ENCODE peak calls at places on chromosomes 2 and 18, in six cellular contexts. R is A549, F is esophagus squamous epithelium, W is body of pancreas, D is IMR-90, K is ovary. P is an unnamed sample.

GRCh38 chr18:10736984-10737383 is 211.2 kb downstream of the NAPG start:
- DNase-seq in R (no peak), F (no peak), D (no peak), K (no peak), W (no peak), P (no peak)

GRCh38 chr2:171008550-171009205 is 79.6 kb downstream of the GORASP2 start:
- DNase-seq in K (no peak), F (no peak), W (no peak), R (no peak), D (no peak), P (no peak)

GRCh38 chr2:126359494-126359893 is 296.5 kb upstream of the GYPC start:
- DNase-seq in F (no peak), D (peak), W (no peak), R (peak), K (no peak), P (no peak)

GRCh38 chr2:66885775-66886402 is 451.0 kb downstream of the MEIS1 start:
- DNase-seq in K (no peak), D (peak), F (no peak), W (no peak), R (no peak), P (no peak)

GRCh38 chr18:23588836-23589560 is 2.7 kb upstream of the NPC1 start:
- DNase-seq in W (no peak), D (no peak), R (no peak), F (no peak), K (no peak), P (no peak)

GRCh38 chr18:39455300-39455699 is 1889.7 kb upstream of the CELF4 start:
- DNase-seq in F (no peak), K (no peak), W (peak), D (peak), R (peak), P (no peak)

GRCh38 chr2:119126650-119127049 is 31.9 kb downstream of the C1QL2 start:
- DNase-seq in K (no peak), D (no peak), F (no peak), R (peak), W (no peak), P (peak)

GRCh38 chr2:241678784-241679540 is 7.7 kb downstream of the DTYMK start:
- DNase-seq in W (no peak), K (no peak), R (no peak), D (no peak), F (no peak), P (no peak)

GRCh38 chr2:111205774-111206173 is 85.1 kb downstream of the BCL2L11 start:
- DNase-seq in W (no peak), K (no peak), D (no peak), R (no peak), F (no peak), P (no peak)

GRCh38 chr2:204180671-204181070 is 244.1 kb downstream of the ICOS start:
- DNase-seq in W (no peak), D (no peak), R (no peak), K (no peak), F (no peak), P (no peak)

GRCh38 chr18:26468931-26469340 is 79.4 kb downstream of the KCTD1 start:
- DNase-seq in F (no peak), K (no peak), D (no peak), R (peak), W (peak), P (peak)

GRCh38 chr18:63260075-63260754 is 59.4 kb downstream of the BCL2 start:
- DNase-seq in R (no peak), K (no peak), D (no peak), W (no peak), F (no peak), P (no peak)

GRCh38 chr2:122328811-122329210 is 573.4 kb downstream of the TSN start:
- DNase-seq in D (no peak), W (no peak), F (no peak), K (no peak), R (no peak), P (no peak)

GRCh38 chr18:76449110-76449453 is 46.0 kb downstream of the ZNF516 start:
- DNase-seq in D (no peak), F (no peak), R (no peak), K (peak), W (no peak), P (no peak)

GRCh38 chr18:76518543-76519155 is 23.6 kb upstream of the ZNF516 start:
- DNase-seq in R (no peak), F (no peak), D (peak), K (peak), W (peak), P (peak)

GRCh38 chr2:105674406-105674805 is 70.3 kb upstream of the NCK2 start:
- DNase-seq in K (peak), R (no peak), D (no peak), W (peak), F (no peak), P (no peak)

GRCh38 chr2:187819624-187820023 is 265.4 kb upstream of the TFPI start:
- DNase-seq in R (peak), D (no peak), F (no peak), K (no peak), W (no peak), P (no peak)

GRCh38 chr2:241252778-241253475 is 62.5 kb downstream of the HDLBP start:
- DNase-seq in D (no peak), K (no peak), R (no peak), F (no peak), W (no peak), P (no peak)

GRCh38 chr18:908631-909621 is 4.3 kb downstream of the ADCYAP1 start:
- DNase-seq in R (no peak), W (no peak), K (no peak), F (no peak), D (no peak), P (no peak)

GRCh38 chr2:28437142-28437835 is 44.6 kb downstream of the FOSL2 start:
- DNase-seq in K (peak), D (no peak), F (no peak), W (no peak), R (no peak), P (peak)

DNA sequence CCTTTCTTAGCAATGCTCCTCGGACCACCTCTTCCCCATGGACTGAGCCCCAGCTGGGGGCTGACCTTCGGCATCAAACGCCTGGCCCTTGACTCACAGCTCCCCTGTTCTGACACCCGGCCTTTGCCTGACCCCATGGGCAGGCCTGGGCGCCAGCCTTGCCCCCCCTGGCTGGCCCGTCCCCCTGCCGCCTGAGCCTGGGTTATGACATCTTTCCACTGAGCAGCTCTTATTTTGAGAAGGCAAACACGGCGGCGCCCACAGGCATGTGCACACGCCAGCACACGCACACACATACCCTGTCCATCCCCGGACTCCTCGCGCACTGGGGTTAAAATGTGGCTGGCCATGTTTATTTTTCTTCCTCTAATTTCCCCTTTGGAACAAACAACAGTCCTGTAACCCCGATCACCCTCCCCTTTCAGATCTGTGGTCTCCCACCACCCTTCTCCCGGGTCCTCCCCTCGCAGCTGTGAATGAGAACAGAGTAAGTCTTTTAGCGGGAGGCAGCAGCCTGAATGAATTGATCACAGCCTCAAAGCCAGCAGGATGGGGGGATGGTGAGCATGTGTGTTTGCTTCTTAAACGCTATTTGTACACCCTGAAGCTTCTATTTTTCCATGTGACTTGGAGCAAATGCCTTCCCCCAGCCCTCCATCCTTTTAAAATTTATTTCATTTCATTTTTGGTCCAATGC is 11.8 kb upstream of the ATOH8 start:
- DNase-seq in F (no peak), K (peak), W (peak), R (peak), D (peak), P (peak)
- TF ChIP-seq POLR2A in F (no peak), K (no peak), W (no peak), R (no peak), D (no peak), P (no peak)

DNA sequence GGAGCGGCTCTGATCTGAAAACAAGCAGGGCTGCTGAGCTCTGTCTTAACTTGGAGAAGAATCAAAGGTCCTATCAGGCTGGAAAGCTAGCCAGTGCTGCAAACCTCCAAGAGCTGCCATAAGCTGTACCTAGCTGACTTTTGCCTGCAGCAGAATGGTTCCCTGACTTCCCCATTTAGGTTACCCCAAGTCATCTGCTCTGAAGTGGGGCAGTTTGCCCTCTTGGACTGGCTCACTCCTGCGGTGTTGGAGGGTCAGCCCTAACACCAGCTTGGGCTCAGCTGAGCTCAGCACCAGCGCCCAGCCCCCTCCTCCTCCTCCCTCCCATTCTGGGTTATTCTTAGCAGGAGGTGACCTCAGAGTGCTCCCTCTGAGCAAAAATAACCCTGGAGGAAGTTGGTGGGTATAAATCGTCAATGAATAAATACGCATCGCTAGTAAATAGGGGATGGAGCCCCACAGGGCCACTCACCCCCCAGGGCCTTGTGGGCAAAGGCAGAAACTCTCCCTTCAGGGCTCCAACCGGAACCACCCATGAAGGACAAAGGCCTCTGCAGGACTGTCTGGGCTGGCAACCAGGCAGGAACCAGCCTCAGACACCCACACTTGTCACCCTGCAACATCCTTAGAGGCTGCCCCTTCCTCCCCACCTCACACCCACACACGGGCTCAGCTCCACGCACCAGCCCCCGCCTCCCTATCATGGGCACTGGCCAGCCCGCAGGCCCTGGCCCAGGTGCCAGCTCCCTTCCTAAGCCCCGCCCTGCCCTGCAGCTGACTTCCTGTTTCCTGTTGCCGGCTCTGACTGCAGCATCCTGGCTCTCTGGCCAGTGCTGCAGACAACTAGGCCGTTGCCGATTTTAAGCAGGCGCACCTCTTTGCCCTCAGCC is 46.9 kb downstream of the DNMT3A start:
- DNase-seq in W (peak), D (peak), K (peak), F (peak), R (peak), P (peak)
- TF ChIP-seq CTCF in W (no peak), D (no peak), K (no peak), F (no peak), R (no peak), P (no peak)

GRCh38 chr2:74441690-74442482 is at the start of gene RTKN:
- DNase-seq in K (peak), D (no peak), W (peak), F (no peak), R (peak), P (peak)
- TF ChIP-seq POLR2A in K (no peak), D (no peak), W (peak), F (peak), R (no peak), P (peak)

GRCh38 chr2:135531231-135532197 is at the start of gene R3HDM1:
- DNase-seq in K (peak), D (peak), F (peak), R (peak), W (peak), P (peak)
- TF ChIP-seq CTCF in K (no peak), D (peak), F (no peak), R (peak), W (no peak), P (no peak)

GRCh38 chr2:1594281-1595171 is 149.8 kb downstream of the PXDN start:
- DNase-seq in F (no peak), K (no peak), D (no peak), R (no peak), W (no peak), P (no peak)
- TF ChIP-seq POLR2A in F (no peak), K (no peak), D (no peak), R (no peak), W (no peak), P (no peak)

DNA sequence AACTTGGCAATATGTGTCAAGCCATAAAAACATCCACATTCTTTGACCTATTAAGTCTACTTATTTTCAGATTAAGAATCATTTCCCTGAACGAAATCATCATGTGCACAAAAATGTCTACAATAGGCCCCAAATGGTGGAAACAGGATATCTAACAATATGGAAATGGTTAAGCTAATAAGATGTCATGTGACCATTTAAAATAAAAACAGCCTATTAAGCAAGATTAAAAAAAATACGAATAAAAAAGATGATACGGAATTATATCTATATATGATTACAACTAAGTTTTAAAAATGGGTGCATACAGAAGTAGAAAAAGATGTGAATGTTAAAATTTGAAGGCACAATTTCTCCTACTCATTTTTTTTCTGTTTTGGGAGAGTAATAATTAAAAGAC is 118.6 kb upstream of the ACVR1C start:
- DNase-seq in R (no peak), K (no peak), D (no peak), W (no peak), F (no peak), P (no peak)
- TF ChIP-seq CTCF in R (no peak), K (no peak), D (no peak), W (no peak), F (no peak), P (no peak)

DNA sequence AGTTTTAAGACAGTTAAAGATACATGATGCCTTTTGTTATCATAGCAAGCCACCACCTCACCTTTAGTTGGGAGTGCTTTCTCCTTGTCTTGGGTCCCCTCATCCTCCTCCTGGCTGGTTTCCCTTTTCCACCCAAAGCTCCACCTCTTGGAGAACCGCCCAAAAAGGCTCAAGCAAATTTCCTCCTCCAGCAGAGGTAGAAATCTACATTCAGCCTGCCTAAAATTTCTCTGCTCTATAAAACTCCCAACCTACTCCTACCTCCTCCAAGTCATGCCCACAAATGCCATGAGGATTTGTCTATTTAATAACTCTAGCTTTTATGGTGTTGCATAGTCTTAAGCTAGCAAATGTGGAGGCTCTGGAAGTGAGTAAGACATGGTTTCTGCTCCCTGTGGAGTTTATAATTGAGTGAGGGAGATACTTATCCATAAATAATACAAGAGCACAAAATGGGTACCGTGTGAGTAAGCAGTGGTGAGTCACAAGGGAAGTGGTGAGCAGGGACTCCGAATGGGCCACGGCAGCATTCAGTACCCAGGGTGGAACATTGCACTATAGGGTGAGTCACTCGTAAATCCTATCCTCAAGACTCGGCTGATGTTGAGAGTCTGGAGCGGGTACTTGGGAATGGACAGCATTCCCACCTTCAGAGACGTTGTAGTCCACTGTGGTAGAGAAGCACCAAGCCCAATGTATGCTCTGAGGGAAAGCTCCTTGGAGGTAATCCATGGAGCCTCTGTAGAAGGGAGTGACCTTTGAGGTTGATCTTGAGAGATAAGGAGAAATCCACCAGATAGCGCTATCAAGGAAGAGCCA is 146.3 kb downstream of the RTN4 start:
- DNase-seq in F (no peak), K (no peak), D (peak), R (peak), W (peak), P (peak)
- TF ChIP-seq POLR2A in F (no peak), K (no peak), D (no peak), R (no peak), W (no peak), P (no peak)

GRCh38 chr18:35918564-35918963 is 53.9 kb upstream of the RMP24 start:
- DNase-seq in K (no peak), W (no peak), D (no peak), F (no peak), R (no peak), P (no peak)

GRCh38 chr18:35919179-35919578 is 53.3 kb upstream of the RMP24 start:
- DNase-seq in R (no peak), F (no peak), D (no peak), K (no peak), W (no peak), P (no peak)

GRCh38 chr18:35915056-35915455 is 57.4 kb upstream of the RMP24 start:
- DNase-seq in R (no peak), D (no peak), K (no peak), F (no peak), W (no peak), P (no peak)

GRCh38 chr18:35920623-35921022 is 51.9 kb upstream of the RMP24 start:
- DNase-seq in K (no peak), D (no peak), W (no peak), R (no peak), F (no peak), P (no peak)

DNA sequence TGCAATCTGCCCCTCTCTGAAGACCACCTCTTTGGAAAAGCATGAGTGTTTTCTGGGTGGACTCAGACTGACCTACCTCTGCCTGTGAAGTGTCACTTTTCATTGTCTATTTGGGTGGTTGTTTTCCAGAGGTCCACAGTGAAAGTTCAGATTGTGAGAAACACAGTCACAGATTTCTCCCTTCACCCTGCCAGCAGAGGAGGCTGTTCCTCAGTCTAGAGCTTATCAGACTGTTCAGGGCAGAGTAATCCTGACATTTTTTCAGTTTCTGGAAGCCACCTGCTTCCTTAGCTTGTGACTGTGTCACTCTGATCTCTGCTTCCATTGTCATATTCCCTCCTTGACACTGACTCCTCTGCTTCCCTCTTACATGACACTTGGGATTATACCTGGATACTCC is 55.4 kb upstream of the RMP24 start:
- DNase-seq in D (no peak), K (no peak), F (no peak), W (no peak), R (no peak), P (no peak)
- TF ChIP-seq CTCF in D (no peak), K (no peak), F (no peak), W (no peak), R (no peak), P (no peak)

P was measured in transverse colon.